ENCODE peak calls at places on chromosomes 3 and 15, in four cellular contexts. F, V, D and Q are unnamed samples.

GRCh38 chr15:80105193-80105984 is 45.9 kb downstream of the ZFAND6 start:
- DNase-seq in F (no peak), V (no peak), D (no peak), Q (no peak)

GRCh38 chr3:173725507-173725906 is 328.0 kb downstream of the NLGN1 start:
- DNase-seq in F (no peak), V (no peak), D (no peak), Q (no peak)

GRCh38 chr3:143207338-143207961 is 87.9 kb downstream of the CHST2 start:
- DNase-seq in F (peak), V (peak), D (peak), Q (peak)

GRCh38 chr3:23900744-23901143 is 16.0 kb downstream of the NKIRAS1 start:
- DNase-seq in F (no peak), V (no peak), D (no peak), Q (no peak)

GRCh38 chr3:120780977-120781376 is 38.4 kb downstream of the GTF2E1 start:
- DNase-seq in F (no peak), V (no peak), D (peak), Q (no peak)

GRCh38 chr3:65479967-65480366 is 558.8 kb downstream of the MAGI1 start:
- DNase-seq in F (no peak), V (no peak), D (no peak), Q (no peak)

GRCh38 chr15:70474682-70475438 is 288.5 kb downstream of the UACA start:
- DNase-seq in F (no peak), V (no peak), D (no peak), Q (no peak)

GRCh38 chr15:78737187-78737820 is 74.0 kb downstream of the ADAMTS7 start:
- DNase-seq in F (no peak), V (no peak), D (no peak), Q (no peak)

GRCh38 chr3:119582178-119582577 is 2.9 kb downstream of the ADPRH start:
- DNase-seq in F (no peak), V (no peak), D (no peak), Q (no peak)

GRCh38 chr3:77370413-77370812 is 330.5 kb downstream of the ROBO2 start:
- DNase-seq in F (no peak), V (no peak), D (no peak), Q (no peak)

GRCh38 chr3:185658943-185659342 is 72.8 kb downstream of the SENP2 start:
- DNase-seq in F (no peak), V (no peak), D (no peak), Q (no peak)

GRCh38 chr15:58285921-58286278 is 145.9 kb upstream of the LIPC start:
- DNase-seq in F (no peak), V (no peak), D (no peak), Q (no peak)

GRCh38 chr3:52246728-52247454 is 1.3 kb downstream of the PPM1M start:
- DNase-seq in F (no peak), V (no peak), D (no peak), Q (no peak)

GRCh38 chr3:45842851-45843625 is 1.1 kb upstream of the LZTFL1 start:
- DNase-seq in F (no peak), V (no peak), D (no peak), Q (no peak)

GRCh38 chr3:45841380-45841700 is 579 bp downstream of the LZTFL1 start:
- DNase-seq in F (peak), V (no peak), D (no peak), Q (no peak)

GRCh38 chr3:45838466-45838865 is 3.5 kb downstream of the LZTFL1 start:
- DNase-seq in F (no peak), V (no peak), D (no peak), Q (no peak)

DNA sequence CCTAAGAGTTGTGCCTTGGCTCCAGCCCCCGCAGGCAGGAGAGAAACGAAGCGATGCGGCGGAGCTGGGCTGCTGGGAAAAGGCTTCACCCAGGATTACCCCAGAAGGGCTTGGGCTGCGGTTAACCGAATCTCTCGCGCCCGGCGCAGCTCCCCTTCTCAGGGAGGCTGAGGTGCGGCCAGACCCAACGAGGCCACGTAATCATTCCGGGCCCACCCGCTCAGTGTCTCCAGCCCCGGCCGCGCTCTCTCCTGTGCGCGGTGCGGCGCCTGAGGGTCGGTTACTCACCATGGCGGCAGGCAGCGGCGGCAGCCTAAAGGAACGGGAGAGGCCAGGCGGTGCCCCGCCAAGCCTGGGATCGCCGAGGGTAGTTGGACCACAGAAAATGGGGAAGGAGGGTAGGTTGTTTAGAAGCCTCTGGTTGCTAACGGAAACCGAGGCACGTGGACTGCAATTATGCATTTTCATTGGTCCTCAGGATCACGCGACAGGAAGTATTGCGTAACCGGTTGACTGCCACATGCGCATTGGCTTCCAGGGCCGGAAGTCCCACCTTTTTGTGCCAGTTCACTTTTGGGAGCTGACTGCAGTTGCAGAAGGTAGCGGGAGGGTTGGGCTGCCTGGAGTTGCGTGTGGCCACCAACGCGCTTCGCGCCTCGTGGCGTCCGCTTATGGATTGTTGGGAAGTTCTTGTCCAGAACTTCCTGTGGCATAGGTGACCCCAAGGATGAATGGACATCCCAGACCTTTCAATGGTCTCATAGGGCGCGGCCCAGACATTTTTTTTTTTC is at the start of gene LZTFL1:
- DNase-seq in F (peak), V (peak), D (peak), Q (peak)
- TF ChIP-seq POLR2AphosphoS5 in F (peak), V (no peak), D (peak), Q (peak)

GRCh38 chr3:157172746-157173145 is 12.8 kb upstream of the CCNL1 start:
- DNase-seq in F (no peak), V (no peak), D (no peak), Q (no peak)

GRCh38 chr3:157176108-157176507 is 16.2 kb upstream of the CCNL1 start:
- DNase-seq in F (no peak), V (no peak), D (no peak), Q (no peak)

GRCh38 chr3:157175678-157176077 is 15.7 kb upstream of the CCNL1 start:
- DNase-seq in F (peak), V (peak), D (no peak), Q (peak)

GRCh38 chr3:157174616-157175498 is 14.9 kb upstream of the CCNL1 start:
- DNase-seq in F (peak), V (peak), D (peak), Q (peak)

GRCh38 chr3:157174265-157174615 is 14.3 kb upstream of the CCNL1 start:
- DNase-seq in F (no peak), V (no peak), D (no peak), Q (no peak)
- TF ChIP-seq SPI1 in F (no peak), V (no peak), D (no peak), Q (no peak)

GRCh38 chr3:27426926-27427325 is 57.3 kb downstream of the SLC4A7 start:
- DNase-seq in F (no peak), V (no peak), D (no peak), Q (no peak)

GRCh38 chr3:27425896-27426565 is 56.8 kb upstream of the NEK10 start:
- DNase-seq in F (no peak), V (no peak), D (no peak), Q (no peak)

GRCh38 chr3:27429909-27430308 is 54.3 kb downstream of the SLC4A7 start:
- DNase-seq in F (no peak), V (no peak), D (no peak), Q (no peak)

GRCh38 chr3:27428446-27428845 is 55.7 kb downstream of the SLC4A7 start:
- DNase-seq in F (no peak), V (no peak), D (no peak), Q (no peak)

DNA sequence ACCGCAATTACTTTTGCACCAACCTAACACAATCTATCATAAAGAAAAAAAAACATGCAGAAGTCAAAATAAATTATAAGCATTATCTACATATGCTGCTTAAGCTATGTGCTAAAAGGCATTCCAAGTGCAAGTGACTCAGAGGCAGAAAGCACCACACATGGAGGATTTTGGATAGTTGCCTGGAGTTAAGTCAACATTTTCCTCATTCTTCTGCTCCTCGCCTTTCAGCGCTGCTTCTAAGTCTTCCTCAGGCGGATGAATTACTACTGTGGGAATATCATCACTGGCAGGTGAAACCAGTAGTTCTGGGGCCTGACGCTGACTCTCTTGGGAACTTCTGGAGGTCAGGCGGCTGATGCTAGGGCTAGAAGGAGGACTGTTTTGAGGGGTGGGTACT is 53.1 kb downstream of the SLC4A7 start:
- DNase-seq in F (no peak), V (no peak), D (no peak), Q (no peak)
- TF ChIP-seq POLR2AphosphoS5 in F (no peak), V (no peak), D (no peak), Q (no peak)

GRCh38 chr3:72961766-72962165 is 34.8 kb upstream of the PPP4R2 start:
- DNase-seq in F (no peak), V (no peak), D (no peak), Q (no peak)

GRCh38 chr3:72959336-72959735 is 37.3 kb upstream of the PPP4R2 start:
- DNase-seq in F (no peak), V (no peak), D (no peak), Q (no peak)

GRCh38 chr3:72957303-72957702 is 39.3 kb upstream of the PPP4R2 start:
- DNase-seq in F (no peak), V (no peak), D (no peak), Q (no peak)

GRCh38 chr3:72962317-72962716 is 34.3 kb upstream of the PPP4R2 start:
- DNase-seq in F (no peak), V (no peak), D (no peak), Q (no peak)

DNA sequence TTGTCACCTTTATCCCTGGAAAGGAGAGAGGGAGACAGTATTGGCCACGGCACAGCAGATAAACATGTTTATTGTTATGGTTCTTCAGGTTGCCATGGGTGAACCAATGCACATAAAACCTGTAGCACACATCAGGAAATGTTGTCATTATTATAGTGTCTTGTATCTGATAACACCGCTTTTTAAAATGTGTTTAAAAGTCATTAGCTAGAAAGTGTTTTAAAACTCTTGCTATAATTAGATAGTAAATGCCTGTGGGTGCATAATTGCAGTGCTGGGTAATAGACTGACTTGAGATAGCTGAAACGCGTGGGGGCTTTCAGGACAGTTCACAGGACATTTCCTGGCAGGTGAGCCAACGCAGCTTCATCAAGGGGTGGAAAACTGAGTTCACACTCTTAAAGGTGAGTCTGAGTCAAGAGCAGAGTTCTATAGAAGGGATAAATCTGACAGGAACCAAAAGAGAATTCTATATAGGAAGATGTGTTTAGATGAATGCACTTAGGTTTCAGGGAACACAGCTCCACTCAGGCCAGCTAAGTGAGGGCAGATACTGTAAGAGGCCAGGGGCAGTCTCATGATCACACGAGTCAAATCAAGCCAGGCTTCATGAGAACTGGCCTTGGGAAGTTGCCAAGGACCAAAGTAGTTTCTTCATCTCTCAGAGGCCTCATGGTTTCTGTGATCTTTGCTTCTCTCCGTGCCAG is 35.6 kb upstream of the PPP4R2 start:
- DNase-seq in F (no peak), V (no peak), D (no peak), Q (no peak)
- TF ChIP-seq SPI1 in F (no peak), V (no peak), D (no peak), Q (no peak)

DNA sequence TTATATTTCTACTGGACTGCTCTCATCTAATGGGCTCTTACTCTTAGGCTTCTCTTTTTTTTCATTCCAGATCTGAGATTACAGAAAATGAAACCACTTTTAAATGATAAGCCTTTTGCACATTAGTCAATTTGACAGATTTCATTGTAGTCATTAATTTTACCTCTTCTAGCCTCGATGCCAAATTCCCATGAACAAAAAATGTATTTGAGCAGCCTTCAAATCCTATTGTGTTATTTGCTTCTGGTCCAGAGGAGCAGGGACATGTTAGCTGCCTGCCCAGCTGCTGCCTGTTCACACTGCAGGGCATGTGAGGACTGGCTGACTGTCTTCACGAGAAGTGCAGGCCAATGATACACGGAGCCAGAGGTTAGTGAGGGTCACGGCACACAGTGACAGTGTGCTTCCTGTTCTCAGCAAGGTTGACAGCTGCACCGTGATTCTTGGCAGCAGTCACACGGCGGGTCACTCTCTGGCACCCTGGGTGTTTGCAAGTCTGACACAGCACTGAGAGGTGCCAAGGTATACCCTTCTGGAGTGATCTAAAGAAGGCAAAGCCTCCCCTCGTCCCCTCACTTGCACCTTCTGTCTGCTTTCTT is 40.8 kb downstream of the KAT2B start:
- DNase-seq in F (no peak), V (no peak), D (peak), Q (no peak)
- TF ChIP-seq POLR2AphosphoS5 in F (peak), V (no peak), D (no peak), Q (peak)

GRCh38 chr3:152105446-152105845 is 163.3 kb upstream of the MBNL1 start:
- DNase-seq in F (no peak), V (no peak), D (no peak), Q (no peak)
- TF ChIP-seq SPI1 in F (no peak), V (no peak), D (no peak), Q (no peak)

DNA sequence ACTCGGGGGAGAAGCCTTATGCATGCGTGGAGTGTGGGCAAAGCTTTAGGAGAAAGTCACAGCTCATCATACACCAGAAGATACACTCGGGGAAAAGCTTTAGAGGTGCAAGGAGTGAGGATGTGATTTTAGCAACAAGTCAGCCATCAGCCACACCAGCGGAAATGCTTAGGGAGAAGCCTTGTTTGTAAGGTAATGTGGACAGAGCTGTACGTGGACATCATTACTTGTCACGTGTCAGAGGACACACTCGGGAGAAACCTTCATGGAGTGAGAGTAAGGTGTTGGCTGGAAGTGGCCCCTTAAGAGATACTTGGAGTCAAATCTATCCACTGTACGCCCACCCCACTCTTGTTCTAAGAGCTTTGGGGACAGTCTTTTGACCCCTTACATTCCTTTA is 28.7 kb downstream of the ZNF589 start:
- DNase-seq in F (no peak), V (no peak), D (no peak), Q (no peak)
- TF ChIP-seq POLR2AphosphoS5 in F (no peak), V (no peak), D (no peak), Q (no peak)

DNA sequence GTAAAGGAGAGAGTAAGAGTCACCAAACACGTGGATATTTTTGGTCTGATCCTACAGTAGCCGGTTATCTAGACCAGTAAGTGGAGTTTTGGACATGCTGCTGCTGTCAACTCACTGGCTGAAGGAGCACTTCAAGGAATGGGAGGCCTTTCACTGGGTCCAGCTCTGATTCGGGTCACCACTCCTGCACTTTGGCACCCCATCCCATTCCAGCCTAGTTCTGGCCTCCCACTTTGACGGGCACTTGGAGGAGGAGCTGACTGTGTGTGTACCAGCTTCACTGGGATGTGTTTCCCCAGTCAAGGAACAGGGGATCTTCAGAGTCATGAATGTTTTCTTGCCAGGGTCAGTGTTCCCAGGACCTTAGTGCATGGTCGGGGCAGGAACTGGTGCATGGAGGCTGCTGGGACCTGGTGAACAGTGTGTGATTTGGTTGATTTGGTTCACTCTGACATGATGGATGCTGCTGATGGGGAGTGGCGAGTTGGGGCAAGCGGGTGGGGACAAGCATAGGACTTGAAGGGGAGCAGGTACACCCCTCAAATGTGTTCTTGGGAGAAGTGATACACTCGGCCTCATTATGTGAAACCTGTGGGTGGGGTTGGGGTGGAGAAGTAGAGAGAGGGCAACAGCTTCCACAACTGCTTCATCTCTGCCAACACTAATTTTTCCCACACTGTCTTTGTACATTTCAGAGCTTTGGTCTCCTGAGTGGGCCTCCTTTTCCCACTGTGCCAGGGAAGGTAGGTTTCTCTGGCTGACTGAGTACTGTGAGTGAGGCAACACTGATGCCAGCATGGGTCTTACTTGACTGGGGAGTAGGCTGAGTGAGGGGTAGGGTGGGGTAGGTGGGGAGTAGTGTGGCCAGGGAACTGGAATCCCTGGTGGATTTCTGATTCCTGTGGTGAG is 64.0 kb downstream of the RGMA start:
- DNase-seq in F (no peak), V (no peak), D (no peak), Q (no peak)
- TF ChIP-seq SPI1 in F (no peak), V (no peak), D (no peak), Q (no peak)

GRCh38 chr3:28791713-28792255 is 443.2 kb upstream of the AZI2 start:
- DNase-seq in F (no peak), V (no peak), D (no peak), Q (no peak)

GRCh38 chr3:28792604-28793003 is 444.0 kb upstream of the AZI2 start:
- DNase-seq in F (no peak), V (no peak), D (no peak), Q (no peak)

GRCh38 chr3:28786446-28786845 is 437.8 kb upstream of the AZI2 start:
- DNase-seq in F (no peak), V (no peak), D (no peak), Q (no peak)

DNA sequence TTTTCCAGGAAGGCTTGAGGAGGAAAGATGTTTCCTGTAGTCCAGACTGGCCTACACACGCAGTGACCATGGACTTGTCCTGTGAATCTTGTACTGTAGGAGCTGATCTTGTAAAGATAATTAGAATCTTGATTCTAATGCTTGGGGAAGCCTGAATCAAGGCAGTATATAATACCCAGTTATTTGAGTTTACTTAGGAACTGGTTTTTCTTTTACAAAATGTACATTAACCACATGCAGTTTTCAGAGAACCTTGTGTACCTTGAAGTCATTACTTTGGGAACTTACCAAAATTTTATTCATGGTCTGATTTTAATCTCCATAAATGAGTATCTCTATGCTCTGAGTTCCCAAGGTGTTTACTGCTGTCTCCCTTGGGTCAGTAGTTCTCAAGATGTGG is 439.9 kb upstream of the AZI2 start:
- DNase-seq in F (no peak), V (no peak), D (no peak), Q (no peak)
- TF ChIP-seq POLR2AphosphoS5 in F (no peak), V (no peak), D (no peak), Q (no peak)